ENCODE peak calls at places on chromosomes 6 and 20, in eight cellular contexts. One of them, this sample, is unnamed.

GRCh38 chr20:2692886-2693285 is 306 bp downstream of the EBF4 start:
- DNase-seq in cerebellum: no peak
- DNase-seq in osteoblast: no peak
- DNase-seq in stromal cell of bone marrow: no peak
- DNase-seq in hypothalamus: no peak
- DNase-seq in nucleus accumbens: no peak
- DNase-seq in Right ventricle myocardium superior: no peak
- DNase-seq in stimulated activated CD4-positive, alpha-beta T cell treated with anti-CD3 and anti-CD28 coated beads, Interleukin-2, amount 100 ng/mL, for 24 hours: no peak
- DNase-seq in this sample: no peak

GRCh38 chr20:41746635-41747034 is 128.5 kb upstream of the CHD6 start:
- DNase-seq in nucleus accumbens: no peak
- DNase-seq in cerebellum: no peak
- DNase-seq in osteoblast: no peak
- DNase-seq in stromal cell of bone marrow: no peak
- DNase-seq in Right ventricle myocardium superior: no peak
- DNase-seq in stimulated activated CD4-positive, alpha-beta T cell treated with anti-CD3 and anti-CD28 coated beads, Interleukin-2, amount 100 ng/mL, for 24 hours: no peak
- DNase-seq in hypothalamus: no peak
- DNase-seq in this sample: no peak

GRCh38 chr6:33726696-33727095 is 15.2 kb upstream of the UQCC2 start:
- DNase-seq in stimulated activated CD4-positive, alpha-beta T cell treated with anti-CD3 and anti-CD28 coated beads, Interleukin-2, amount 100 ng/mL, for 24 hours: no peak
- DNase-seq in hypothalamus: no peak
- DNase-seq in cerebellum: no peak
- DNase-seq in nucleus accumbens: no peak
- DNase-seq in osteoblast: no peak
- DNase-seq in Right ventricle myocardium superior: no peak
- DNase-seq in stromal cell of bone marrow: no peak
- DNase-seq in this sample: no peak

GRCh38 chr6:77337392-77337791 is 125.9 kb downstream of the HTR1B start:
- DNase-seq in hypothalamus: no peak
- DNase-seq in Right ventricle myocardium superior: no peak
- DNase-seq in osteoblast: no peak
- DNase-seq in cerebellum: no peak
- DNase-seq in nucleus accumbens: no peak
- DNase-seq in stimulated activated CD4-positive, alpha-beta T cell treated with anti-CD3 and anti-CD28 coated beads, Interleukin-2, amount 100 ng/mL, for 24 hours: no peak
- DNase-seq in stromal cell of bone marrow: no peak
- DNase-seq in this sample: no peak

GRCh38 chr6:36999467-37000125 is 5.9 kb upstream of the FGD2 start:
- DNase-seq in cerebellum: no peak
- DNase-seq in nucleus accumbens: no peak
- DNase-seq in osteoblast: no peak
- DNase-seq in stimulated activated CD4-positive, alpha-beta T cell treated with anti-CD3 and anti-CD28 coated beads, Interleukin-2, amount 100 ng/mL, for 24 hours: no peak
- DNase-seq in Right ventricle myocardium superior: no peak
- DNase-seq in hypothalamus: no peak
- DNase-seq in stromal cell of bone marrow: no peak
- DNase-seq in this sample: no peak

GRCh38 chr6:155126727-155127439 is 131.8 kb downstream of the TIAM2 start:
- DNase-seq in Right ventricle myocardium superior: no peak
- DNase-seq in hypothalamus: no peak
- DNase-seq in nucleus accumbens: no peak
- DNase-seq in stimulated activated CD4-positive, alpha-beta T cell treated with anti-CD3 and anti-CD28 coated beads, Interleukin-2, amount 100 ng/mL, for 24 hours: peak; percentile 68
- DNase-seq in stromal cell of bone marrow: no peak
- DNase-seq in cerebellum: no peak
- DNase-seq in osteoblast: peak; percentile 89
- DNase-seq in this sample: no peak

GRCh38 chr6:30013296-30013922 is 47.7 kb upstream of the POLR1H start:
- DNase-seq in hypothalamus: no peak
- DNase-seq in cerebellum: no peak
- DNase-seq in stimulated activated CD4-positive, alpha-beta T cell treated with anti-CD3 and anti-CD28 coated beads, Interleukin-2, amount 100 ng/mL, for 24 hours: no peak
- DNase-seq in stromal cell of bone marrow: no peak
- DNase-seq in osteoblast: no peak
- DNase-seq in nucleus accumbens: no peak
- DNase-seq in Right ventricle myocardium superior: no peak
- DNase-seq in this sample: no peak

GRCh38 chr6:73207221-73207837 is 18.0 kb downstream of the KHDC1L start:
- DNase-seq in hypothalamus: no peak
- DNase-seq in nucleus accumbens: no peak
- DNase-seq in cerebellum: no peak
- DNase-seq in stromal cell of bone marrow: no peak
- DNase-seq in stimulated activated CD4-positive, alpha-beta T cell treated with anti-CD3 and anti-CD28 coated beads, Interleukin-2, amount 100 ng/mL, for 24 hours: no peak
- DNase-seq in Right ventricle myocardium superior: no peak
- DNase-seq in osteoblast: peak; percentile 50
- DNase-seq in this sample: no peak

GRCh38 chr20:48957521-48957920 is 36.0 kb downstream of the ARFGEF2 start:
- DNase-seq in Right ventricle myocardium superior: no peak
- DNase-seq in cerebellum: no peak
- DNase-seq in nucleus accumbens: no peak
- DNase-seq in stromal cell of bone marrow: peak; percentile 8
- DNase-seq in stimulated activated CD4-positive, alpha-beta T cell treated with anti-CD3 and anti-CD28 coated beads, Interleukin-2, amount 100 ng/mL, for 24 hours: no peak
- DNase-seq in hypothalamus: no peak
- DNase-seq in osteoblast: no peak
- DNase-seq in this sample: no peak

GRCh38 chr20:62219992-62220665 is at the start of gene HRH3:
- DNase-seq in nucleus accumbens: peak; percentile 43
- DNase-seq in osteoblast: peak; percentile 98
- DNase-seq in stimulated activated CD4-positive, alpha-beta T cell treated with anti-CD3 and anti-CD28 coated beads, Interleukin-2, amount 100 ng/mL, for 24 hours: peak; percentile 37
- DNase-seq in Right ventricle myocardium superior: peak; percentile 62
- DNase-seq in hypothalamus: no peak
- DNase-seq in stromal cell of bone marrow: no peak
- DNase-seq in cerebellum: peak; percentile 75
- DNase-seq in this sample: peak; percentile 79

GRCh38 chr6:90478278-90478677 is 108.6 kb downstream of the MAP3K7 start:
- DNase-seq in stimulated activated CD4-positive, alpha-beta T cell treated with anti-CD3 and anti-CD28 coated beads, Interleukin-2, amount 100 ng/mL, for 24 hours: no peak
- DNase-seq in hypothalamus: no peak
- DNase-seq in stromal cell of bone marrow: no peak
- DNase-seq in osteoblast: no peak
- DNase-seq in Right ventricle myocardium superior: no peak
- DNase-seq in nucleus accumbens: no peak
- DNase-seq in cerebellum: no peak
- DNase-seq in this sample: no peak

GRCh38 chr6:108361312-108361932 is 66.6 kb downstream of the AFG1L start:
- DNase-seq in cerebellum: no peak
- DNase-seq in stromal cell of bone marrow: no peak
- DNase-seq in stimulated activated CD4-positive, alpha-beta T cell treated with anti-CD3 and anti-CD28 coated beads, Interleukin-2, amount 100 ng/mL, for 24 hours: no peak
- DNase-seq in osteoblast: no peak
- DNase-seq in hypothalamus: no peak
- DNase-seq in Right ventricle myocardium superior: no peak
- DNase-seq in nucleus accumbens: no peak
- DNase-seq in this sample: no peak

GRCh38 chr6:18309046-18309445 is 44.7 kb upstream of the DEK start:
- DNase-seq in cerebellum: no peak
- DNase-seq in nucleus accumbens: no peak
- DNase-seq in osteoblast: no peak
- DNase-seq in hypothalamus: no peak
- DNase-seq in stimulated activated CD4-positive, alpha-beta T cell treated with anti-CD3 and anti-CD28 coated beads, Interleukin-2, amount 100 ng/mL, for 24 hours: no peak
- DNase-seq in stromal cell of bone marrow: no peak
- DNase-seq in Right ventricle myocardium superior: no peak
- DNase-seq in this sample: no peak

GRCh38 chr20:60792941-60793340 is 459.1 kb upstream of the CDH4 start:
- DNase-seq in cerebellum: no peak
- DNase-seq in osteoblast: no peak
- DNase-seq in nucleus accumbens: no peak
- DNase-seq in Right ventricle myocardium superior: no peak
- DNase-seq in hypothalamus: no peak
- DNase-seq in stromal cell of bone marrow: no peak
- DNase-seq in stimulated activated CD4-positive, alpha-beta T cell treated with anti-CD3 and anti-CD28 coated beads, Interleukin-2, amount 100 ng/mL, for 24 hours: no peak
- DNase-seq in this sample: no peak

GRCh38 chr6:48099713-48100675 is 11.0 kb downstream of the PTCHD4 start:
- DNase-seq in cerebellum: no peak
- DNase-seq in stimulated activated CD4-positive, alpha-beta T cell treated with anti-CD3 and anti-CD28 coated beads, Interleukin-2, amount 100 ng/mL, for 24 hours: no peak
- DNase-seq in nucleus accumbens: no peak
- DNase-seq in Right ventricle myocardium superior: no peak
- DNase-seq in stromal cell of bone marrow: no peak
- DNase-seq in hypothalamus: no peak
- DNase-seq in osteoblast: no peak
- DNase-seq in this sample: no peak

GRCh38 chr6:108685970-108686369 is 125.3 kb downstream of the FOXO3 start:
- DNase-seq in nucleus accumbens: no peak
- DNase-seq in hypothalamus: no peak
- DNase-seq in stimulated activated CD4-positive, alpha-beta T cell treated with anti-CD3 and anti-CD28 coated beads, Interleukin-2, amount 100 ng/mL, for 24 hours: no peak
- DNase-seq in Right ventricle myocardium superior: no peak
- DNase-seq in osteoblast: no peak
- DNase-seq in stromal cell of bone marrow: no peak
- DNase-seq in cerebellum: no peak
- DNase-seq in this sample: no peak

GRCh38 chr20:41249781-41250281 is 67.7 kb downstream of the ZHX3 start:
- DNase-seq in stromal cell of bone marrow: no peak
- DNase-seq in hypothalamus: no peak
- DNase-seq in Right ventricle myocardium superior: no peak
- DNase-seq in stimulated activated CD4-positive, alpha-beta T cell treated with anti-CD3 and anti-CD28 coated beads, Interleukin-2, amount 100 ng/mL, for 24 hours: no peak
- DNase-seq in cerebellum: no peak
- DNase-seq in nucleus accumbens: peak; percentile 28
- DNase-seq in osteoblast: peak; percentile 37
- DNase-seq in this sample: no peak

GRCh38 chr6:5025911-5026819 is 22.3 kb upstream of the RPP40 start:
- DNase-seq in stromal cell of bone marrow: peak; percentile 21
- DNase-seq in nucleus accumbens: no peak
- DNase-seq in cerebellum: no peak
- DNase-seq in stimulated activated CD4-positive, alpha-beta T cell treated with anti-CD3 and anti-CD28 coated beads, Interleukin-2, amount 100 ng/mL, for 24 hours: no peak
- DNase-seq in hypothalamus: no peak
- DNase-seq in Right ventricle myocardium superior: peak; percentile 75
- DNase-seq in osteoblast: peak; percentile 85
- DNase-seq in this sample: no peak

GRCh38 chr6:72410769-72411168 is 211.1 kb upstream of the KCNQ5 start:
- DNase-seq in Right ventricle myocardium superior: no peak
- DNase-seq in hypothalamus: no peak
- DNase-seq in nucleus accumbens: no peak
- DNase-seq in cerebellum: no peak
- DNase-seq in osteoblast: no peak
- DNase-seq in stromal cell of bone marrow: no peak
- DNase-seq in stimulated activated CD4-positive, alpha-beta T cell treated with anti-CD3 and anti-CD28 coated beads, Interleukin-2, amount 100 ng/mL, for 24 hours: no peak
- DNase-seq in this sample: no peak

GRCh38 chr6:43246301-43247114 is 3.2 kb downstream of the TTBK1 start:
- DNase-seq in nucleus accumbens: peak; percentile 85
- DNase-seq in cerebellum: peak; percentile 78
- DNase-seq in hypothalamus: peak; percentile 76
- DNase-seq in osteoblast: peak; percentile 71
- DNase-seq in stimulated activated CD4-positive, alpha-beta T cell treated with anti-CD3 and anti-CD28 coated beads, Interleukin-2, amount 100 ng/mL, for 24 hours: no peak
- DNase-seq in stromal cell of bone marrow: no peak
- DNase-seq in Right ventricle myocardium superior: peak; percentile 71
- DNase-seq in this sample: peak; percentile 61

GRCh38 chr20:63230800-63231268 is 4.9 kb upstream of the BIRC7 start:
- DNase-seq in stimulated activated CD4-positive, alpha-beta T cell treated with anti-CD3 and anti-CD28 coated beads, Interleukin-2, amount 100 ng/mL, for 24 hours: no peak
- DNase-seq in hypothalamus: no peak
- DNase-seq in Right ventricle myocardium superior: peak; percentile 77
- DNase-seq in cerebellum: peak; percentile 71
- DNase-seq in osteoblast: peak; percentile 90
- DNase-seq in stromal cell of bone marrow: peak; percentile 50
- DNase-seq in nucleus accumbens: peak; percentile 21
- DNase-seq in this sample: no peak

GRCh38 chr20:11901127-11901526 is 16.6 kb upstream of the BTBD3 start:
- DNase-seq in osteoblast: peak; percentile 66
- DNase-seq in nucleus accumbens: no peak
- DNase-seq in hypothalamus: no peak
- DNase-seq in stromal cell of bone marrow: no peak
- DNase-seq in cerebellum: no peak
- DNase-seq in stimulated activated CD4-positive, alpha-beta T cell treated with anti-CD3 and anti-CD28 coated beads, Interleukin-2, amount 100 ng/mL, for 24 hours: no peak
- DNase-seq in Right ventricle myocardium superior: no peak
- DNase-seq in this sample: no peak

GRCh38 chr20:12984069-12984765 is 24.6 kb upstream of the SPTLC3 start:
- DNase-seq in stromal cell of bone marrow: no peak
- DNase-seq in stimulated activated CD4-positive, alpha-beta T cell treated with anti-CD3 and anti-CD28 coated beads, Interleukin-2, amount 100 ng/mL, for 24 hours: no peak
- DNase-seq in nucleus accumbens: no peak
- DNase-seq in cerebellum: no peak
- DNase-seq in Right ventricle myocardium superior: no peak
- DNase-seq in hypothalamus: no peak
- DNase-seq in osteoblast: no peak
- DNase-seq in this sample: no peak

GRCh38 chr6:132798820-132799538 is 542 bp upstream of the SLC18B1 start:
- DNase-seq in osteoblast: peak; percentile 89
- DNase-seq in stimulated activated CD4-positive, alpha-beta T cell treated with anti-CD3 and anti-CD28 coated beads, Interleukin-2, amount 100 ng/mL, for 24 hours: peak; percentile 77
- DNase-seq in hypothalamus: no peak
- DNase-seq in Right ventricle myocardium superior: peak; percentile 80
- DNase-seq in stromal cell of bone marrow: no peak
- DNase-seq in nucleus accumbens: peak; percentile 40
- DNase-seq in cerebellum: peak; percentile 68
- DNase-seq in this sample: no peak

GRCh38 chr6:148750826-148751225 is 4.0 kb downstream of the UST start:
- DNase-seq in hypothalamus: no peak
- DNase-seq in Right ventricle myocardium superior: peak; percentile 64
- DNase-seq in nucleus accumbens: no peak
- DNase-seq in stromal cell of bone marrow: no peak
- DNase-seq in cerebellum: no peak
- DNase-seq in osteoblast: no peak
- DNase-seq in stimulated activated CD4-positive, alpha-beta T cell treated with anti-CD3 and anti-CD28 coated beads, Interleukin-2, amount 100 ng/mL, for 24 hours: no peak
- DNase-seq in this sample: no peak

GRCh38 chr6:64081459-64081858 is 445.9 kb downstream of the PHF3 start:
- DNase-seq in nucleus accumbens: no peak
- DNase-seq in Right ventricle myocardium superior: no peak
- DNase-seq in stimulated activated CD4-positive, alpha-beta T cell treated with anti-CD3 and anti-CD28 coated beads, Interleukin-2, amount 100 ng/mL, for 24 hours: no peak
- DNase-seq in hypothalamus: no peak
- DNase-seq in osteoblast: no peak
- DNase-seq in cerebellum: no peak
- DNase-seq in stromal cell of bone marrow: no peak
- DNase-seq in this sample: no peak

GRCh38 chr6:11648436-11648775 is 110.9 kb downstream of the TMEM170B start:
- DNase-seq in Right ventricle myocardium superior: no peak
- DNase-seq in nucleus accumbens: no peak
- DNase-seq in stromal cell of bone marrow: no peak
- DNase-seq in cerebellum: no peak
- DNase-seq in hypothalamus: no peak
- DNase-seq in osteoblast: no peak
- DNase-seq in stimulated activated CD4-positive, alpha-beta T cell treated with anti-CD3 and anti-CD28 coated beads, Interleukin-2, amount 100 ng/mL, for 24 hours: no peak
- DNase-seq in this sample: no peak

GRCh38 chr6:29667158-29667557 is 10.3 kb downstream of the MOG start:
- DNase-seq in stromal cell of bone marrow: no peak
- DNase-seq in hypothalamus: no peak
- DNase-seq in nucleus accumbens: no peak
- DNase-seq in cerebellum: no peak
- DNase-seq in osteoblast: no peak
- DNase-seq in stimulated activated CD4-positive, alpha-beta T cell treated with anti-CD3 and anti-CD28 coated beads, Interleukin-2, amount 100 ng/mL, for 24 hours: no peak
- DNase-seq in Right ventricle myocardium superior: no peak
- DNase-seq in this sample: no peak

GRCh38 chr6:56938634-56939294 is 16.1 kb upstream of the BEND6 start:
- DNase-seq in Right ventricle myocardium superior: no peak
- DNase-seq in osteoblast: no peak
- DNase-seq in stimulated activated CD4-positive, alpha-beta T cell treated with anti-CD3 and anti-CD28 coated beads, Interleukin-2, amount 100 ng/mL, for 24 hours: no peak
- DNase-seq in hypothalamus: peak; percentile 6
- DNase-seq in stromal cell of bone marrow: peak; percentile 100
- DNase-seq in cerebellum: no peak
- DNase-seq in nucleus accumbens: no peak
- DNase-seq in this sample: no peak

GRCh38 chr6:19869464-19869863 is 32.3 kb downstream of the ID4 start:
- DNase-seq in stimulated activated CD4-positive, alpha-beta T cell treated with anti-CD3 and anti-CD28 coated beads, Interleukin-2, amount 100 ng/mL, for 24 hours: no peak
- DNase-seq in hypothalamus: no peak
- DNase-seq in cerebellum: no peak
- DNase-seq in stromal cell of bone marrow: no peak
- DNase-seq in nucleus accumbens: no peak
- DNase-seq in osteoblast: no peak
- DNase-seq in Right ventricle myocardium superior: no peak
- DNase-seq in this sample: no peak

GRCh38 chr20:38840053-38840893 is 34.8 kb downstream of the PPP1R16B start:
- DNase-seq in stimulated activated CD4-positive, alpha-beta T cell treated with anti-CD3 and anti-CD28 coated beads, Interleukin-2, amount 100 ng/mL, for 24 hours: peak; percentile 50
- DNase-seq in cerebellum: no peak
- DNase-seq in hypothalamus: no peak
- DNase-seq in osteoblast: peak; percentile 81
- DNase-seq in stromal cell of bone marrow: no peak
- DNase-seq in nucleus accumbens: peak; percentile 38
- DNase-seq in Right ventricle myocardium superior: no peak
- DNase-seq in this sample: no peak

GRCh38 chr6:105432797-105433196 is 29.9 kb upstream of the PREP start:
- DNase-seq in cerebellum: no peak
- DNase-seq in stimulated activated CD4-positive, alpha-beta T cell treated with anti-CD3 and anti-CD28 coated beads, Interleukin-2, amount 100 ng/mL, for 24 hours: no peak
- DNase-seq in stromal cell of bone marrow: peak; percentile 26
- DNase-seq in nucleus accumbens: no peak
- DNase-seq in hypothalamus: no peak
- DNase-seq in Right ventricle myocardium superior: no peak
- DNase-seq in osteoblast: peak; percentile 48
- DNase-seq in this sample: no peak

GRCh38 chr6:88359530-88360202 is 193.5 kb upstream of the CNR1 start:
- DNase-seq in cerebellum: no peak
- DNase-seq in stromal cell of bone marrow: no peak
- DNase-seq in nucleus accumbens: no peak
- DNase-seq in Right ventricle myocardium superior: no peak
- DNase-seq in osteoblast: no peak
- DNase-seq in stimulated activated CD4-positive, alpha-beta T cell treated with anti-CD3 and anti-CD28 coated beads, Interleukin-2, amount 100 ng/mL, for 24 hours: no peak
- DNase-seq in hypothalamus: no peak
- DNase-seq in this sample: no peak

GRCh38 chr6:6951355-6951754 is 156.4 kb upstream of the RREB1 start:
- DNase-seq in stromal cell of bone marrow: no peak
- DNase-seq in osteoblast: no peak
- DNase-seq in hypothalamus: no peak
- DNase-seq in stimulated activated CD4-positive, alpha-beta T cell treated with anti-CD3 and anti-CD28 coated beads, Interleukin-2, amount 100 ng/mL, for 24 hours: no peak
- DNase-seq in Right ventricle myocardium superior: no peak
- DNase-seq in nucleus accumbens: no peak
- DNase-seq in cerebellum: no peak
- DNase-seq in this sample: no peak